ENCODE peak calls at places on chromosomes 1 and 21, in six cellular contexts. R is fibroblast of the aortic adventitia, U is WERI-Rb-1, G is GM23338, B is H9, I is mammary epithelial cell. H is an unnamed sample.

GRCh38 chr1:198655464-198656121 is 16.8 kb downstream of the PTPRC start:
- DNase-seq in R (no peak), U (no peak), G (no peak), B (no peak), I (no peak), H (no peak)

GRCh38 chr21:29335720-29336119 is 37.0 kb downstream of the BACH1 start:
- DNase-seq in R (peak), U (no peak), G (no peak), B (no peak), I (peak), H (no peak)

GRCh38 chr1:228410015-228410414 is 3.4 kb upstream of the TRIM11 start:
- DNase-seq in R (peak), U (no peak), G (no peak), B (no peak), I (no peak), H (no peak)

GRCh38 chr1:98386675-98387440 is 274.7 kb upstream of the SNX7 start:
- DNase-seq in R (no peak), U (no peak), G (peak), B (no peak), I (no peak), H (no peak)

GRCh38 chr1:43382027-43382771 is 7.4 kb downstream of the MED8 start:
- DNase-seq in R (peak), U (peak), G (no peak), B (no peak), I (no peak), H (no peak)

GRCh38 chr1:203100163-203100867 is 14.5 kb upstream of the MYOG start:
- DNase-seq in R (no peak), U (peak), G (no peak), B (no peak), I (no peak), H (no peak)

GRCh38 chr1:212040629-212041028 is 5.1 kb downstream of the DTL start:
- DNase-seq in R (no peak), U (no peak), G (no peak), B (no peak), I (peak), H (no peak)

GRCh38 chr1:153633161-153633746 is 612 bp upstream of the CHTOP start:
- DNase-seq in R (no peak), U (no peak), G (no peak), B (no peak), I (no peak), H (no peak)

GRCh38 chr1:111778541-111779051 is 22.9 kb downstream of the DDX20 start:
- DNase-seq in R (peak), U (no peak), G (peak), B (no peak), I (no peak), H (no peak)

GRCh38 chr21:29671728-29672127 is 268.1 kb downstream of the GRIK1 start:
- DNase-seq in R (no peak), U (no peak), G (peak), B (no peak), I (no peak), H (no peak)

GRCh38 chr1:3529099-3529729 is 74.7 kb downstream of the ARHGEF16 start:
- DNase-seq in R (no peak), U (peak), G (no peak), B (no peak), I (no peak), H (no peak)

GRCh38 chr1:155598842-155599331 is 11.1 kb upstream of the MSTO1 start:
- DNase-seq in R (peak), U (peak), G (peak), B (peak), I (no peak), H (peak)

GRCh38 chr1:203769505-203770343 is 4.7 kb downstream of the LAX1 start:
- DNase-seq in R (peak), U (peak), G (no peak), B (no peak), I (peak), H (no peak)

GRCh38 chr1:97334454-97334853 is 586.4 kb downstream of the DPYD start:
- DNase-seq in R (peak), U (no peak), G (no peak), B (no peak), I (peak), H (no peak)

GRCh38 chr21:21002137-21002536 is 3.9 kb downstream of the NCAM2 start:
- DNase-seq in R (peak), U (no peak), G (no peak), B (no peak), I (no peak), H (no peak)

GRCh38 chr1:33512612-33513011 is 40.2 kb downstream of the ZSCAN20 start:
- DNase-seq in R (no peak), U (no peak), G (no peak), B (no peak), I (peak), H (no peak)

GRCh38 chr1:245800901-245801605 is 646.3 kb downstream of the KIF26B start:
- DNase-seq in R (no peak), U (no peak), G (no peak), B (no peak), I (no peak), H (no peak)

GRCh38 chr1:87394462-87394861 is 65.8 kb downstream of the LMO4 start:
- DNase-seq in R (no peak), U (peak), G (peak), B (no peak), I (no peak), H (no peak)

GRCh38 chr1:108049083-108049819 is 84.3 kb upstream of the VAV3 start:
- DNase-seq in R (no peak), U (peak), G (peak), B (peak), I (peak), H (peak)

GRCh38 chr1:195717651-195718050 is 890.6 kb downstream of the KCNT2 start:
- DNase-seq in R (peak), U (no peak), G (peak), B (no peak), I (peak), H (no peak)

GRCh38 chr1:242651817-242652216 is 127.3 kb upstream of the PLD5 start:
- DNase-seq in R (no peak), U (peak), G (peak), B (peak), I (peak), H (peak)
- TF ChIP-seq CTCF in R (no peak), U (peak), G (peak), B (peak), I (peak), H (peak)

DNA sequence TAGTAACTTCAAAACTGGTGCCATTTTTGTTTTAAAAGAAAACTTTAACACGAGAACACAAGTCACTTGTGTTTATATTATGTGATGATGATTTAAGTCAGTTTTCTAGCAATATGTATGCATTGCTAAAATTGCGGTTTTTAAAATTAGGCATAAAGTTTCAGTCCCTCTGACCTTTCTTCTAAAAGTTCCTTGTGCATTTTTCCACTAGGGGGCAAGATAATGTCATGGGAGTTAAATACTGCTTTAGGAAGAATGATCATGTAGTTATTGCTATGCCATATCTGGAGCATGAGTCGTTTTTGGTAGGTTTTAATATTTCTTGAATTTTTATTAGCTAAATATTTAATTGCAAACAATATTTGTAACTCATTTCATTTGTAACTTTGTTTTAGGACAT is 10.7 kb downstream of the CDC7 start:
- DNase-seq in R (peak), U (no peak), G (peak), B (no peak), I (peak), H (no peak)
- TF ChIP-seq CTCF in R (peak), U (no peak), G (peak), B (peak), I (peak), H (peak)

GRCh38 chr1:17919525-17920439 is 164.6 kb downstream of the ACTL8 start:
- DNase-seq in R (peak), U (peak), G (peak), B (peak), I (peak), H (no peak)
- TF ChIP-seq CTCF in R (no peak), U (peak), G (peak), B (peak), I (no peak), H (no peak)

GRCh38 chr1:25692560-25692959 is 76.0 kb downstream of the MAN1C1 start:
- DNase-seq in R (no peak), U (peak), G (peak), B (peak), I (no peak), H (peak)
- TF ChIP-seq CTCF in R (peak), U (peak), G (peak), B (peak), I (peak), H (peak)

GRCh38 chr1:209936125-209936524 is 1.9 kb upstream of the SYT14 start:
- DNase-seq in R (no peak), U (no peak), G (no peak), B (no peak), I (no peak), H (no peak)

DNA sequence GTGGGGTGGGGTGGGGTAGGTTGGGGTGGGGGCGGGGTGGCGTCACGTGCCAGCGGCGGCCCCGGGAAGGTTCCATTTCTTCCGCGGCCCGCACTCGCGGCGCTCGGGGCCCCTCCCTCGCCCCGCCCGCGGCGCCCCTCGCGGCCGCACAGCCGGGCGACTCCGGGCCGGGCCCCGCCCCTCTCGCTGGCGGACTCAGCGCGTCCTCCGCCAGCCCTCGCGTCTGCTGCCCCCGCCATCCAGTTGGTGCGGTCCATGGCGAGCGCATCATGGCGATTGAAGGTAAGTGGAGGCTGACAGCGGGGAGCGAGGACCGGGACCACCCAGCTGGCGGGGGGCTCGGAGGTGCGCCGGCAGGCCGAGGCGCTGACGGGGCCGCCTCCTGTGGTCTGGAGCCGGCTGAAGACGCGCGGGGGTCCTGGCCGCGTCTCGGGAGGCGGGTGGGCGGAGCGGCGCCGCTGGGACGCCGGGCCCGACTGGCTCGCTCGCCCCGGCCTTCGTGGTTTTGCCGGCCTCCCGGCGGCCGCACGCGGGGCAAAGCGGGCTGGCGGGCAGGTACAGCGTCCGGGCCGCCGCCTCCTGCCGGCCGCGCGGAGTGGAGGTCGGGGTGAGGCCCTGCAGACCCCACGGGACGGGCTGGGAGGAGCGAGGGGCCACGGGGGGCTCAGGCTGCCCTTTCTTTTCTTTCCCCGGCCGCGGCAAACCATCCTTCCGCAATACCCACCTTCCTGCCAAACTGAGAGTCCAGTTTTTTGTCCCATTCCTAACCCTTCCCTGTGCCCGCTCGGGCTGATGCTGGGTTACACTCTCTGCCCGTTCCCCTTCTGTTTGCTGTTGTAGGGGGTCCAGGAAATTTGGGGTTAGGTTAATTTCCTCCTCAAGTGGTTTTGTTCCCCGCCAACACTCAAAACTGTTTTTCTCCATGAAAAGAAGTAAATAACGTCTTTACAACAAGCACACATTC is at the start of gene SYT14:
- DNase-seq in R (peak), U (peak), G (peak), B (peak), I (peak), H (peak)
- TF ChIP-seq CTCF in R (no peak), U (peak), G (no peak), B (peak), I (no peak), H (peak)

GRCh38 chr21:43348801-43349261 is 78.1 kb downstream of the SIK1 start:
- DNase-seq in R (no peak), U (no peak), G (no peak), B (no peak), I (no peak), H (no peak)

GRCh38 chr21:43347864-43348766 is 78.8 kb downstream of the SIK1 start:
- DNase-seq in R (no peak), U (no peak), G (no peak), B (no peak), I (no peak), H (no peak)

GRCh38 chr21:43346551-43346950 is 80.4 kb downstream of the SIK1 start:
- DNase-seq in R (no peak), U (no peak), G (no peak), B (no peak), I (no peak), H (no peak)

GRCh38 chr21:43345746-43346409 is 81.1 kb downstream of the SIK1 start:
- DNase-seq in R (peak), U (no peak), G (no peak), B (no peak), I (peak), H (no peak)

GRCh38 chr21:43347461-43347860 is 79.5 kb downstream of the SIK1 start:
- DNase-seq in R (no peak), U (no peak), G (no peak), B (no peak), I (no peak), H (no peak)
- TF ChIP-seq CTCF in R (no peak), U (no peak), G (no peak), B (no peak), I (no peak), H (no peak)